ENCODE peak calls at places on chromosomes 1 and 21, in four cellular contexts. E is PC-3, O is ascending aorta, C is A549. H is an unnamed sample.

GRCh38 chr1:98030483-98030882 is 109.6 kb upstream of the DPYD start:
- DNase-seq in E (peak), O (no peak), C (no peak), H (no peak)

GRCh38 chr1:154406572-154406879 is 1.4 kb downstream of the IL6R start:
- DNase-seq in E (no peak), O (no peak), C (no peak), H (no peak)

GRCh38 chr1:945910-946565 is 13.0 kb downstream of the NOC2L start:
- DNase-seq in E (no peak), O (no peak), C (no peak), H (no peak)

GRCh38 chr1:36087233-36088123 is 1.2 kb upstream of the ADPRS start:
- DNase-seq in E (no peak), O (no peak), C (no peak), H (no peak)

GRCh38 chr1:153816283-153816904 is 41.2 kb downstream of the SLC27A3 start:
- DNase-seq in E (no peak), O (no peak), C (no peak), H (no peak)

GRCh38 chr1:208098758-208099157 is 145.4 kb downstream of the PLXNA2 start:
- DNase-seq in E (no peak), O (no peak), C (no peak), H (no peak)

GRCh38 chr1:172863031-172863430 is 187.7 kb downstream of the TNFSF18 start:
- DNase-seq in E (peak), O (no peak), C (no peak), H (no peak)

GRCh38 chr1:157540852-157541251 is 11.5 kb downstream of the FCRL5 start:
- DNase-seq in E (peak), O (no peak), C (no peak), H (no peak)

GRCh38 chr1:27139980-27140379 is 14.9 kb downstream of the SLC9A1 start:
- DNase-seq in E (no peak), O (no peak), C (no peak), H (no peak)

GRCh38 chr1:19877821-19878636 is 4.2 kb upstream of the OTUD3 start:
- DNase-seq in E (no peak), O (no peak), C (no peak), H (no peak)

GRCh38 chr21:15688809-15689208 is 41.0 kb upstream of the USP25 start:
- DNase-seq in E (peak), O (no peak), C (no peak), H (no peak)

GRCh38 chr1:89905391-89906058 is 84.7 kb downstream of the LRRC8D start:
- DNase-seq in E (peak), O (no peak), C (no peak), H (no peak)

GRCh38 chr1:82059931-82060330 is 259.2 kb downstream of the ADGRL2 start:
- DNase-seq in E (no peak), O (no peak), C (no peak), H (no peak)

GRCh38 chr1:52551476-52552235 is 1.2 kb downstream of the TUT4 start:
- DNase-seq in E (peak), O (no peak), C (no peak), H (no peak)

GRCh38 chr1:171740987-171741871 is 636 bp downstream of the VAMP4 start:
- DNase-seq in E (peak), O (no peak), C (peak), H (peak)

GRCh38 chr1:241518447-241519307 is 878 bp downstream of the FH start:
- DNase-seq in E (peak), O (no peak), C (no peak), H (no peak)

GRCh38 chr1:28935293-28935692 is 20.9 kb downstream of the EPB41 start:
- DNase-seq in E (no peak), O (no peak), C (no peak), H (no peak)

GRCh38 chr21:30880914-30881313 is 466 bp downstream of the KRTAP11-1 start:
- DNase-seq in E (no peak), O (no peak), C (no peak), H (no peak)

GRCh38 chr1:8831329-8831728 is 13.9 kb upstream of the RERE start:
- DNase-seq in E (no peak), O (no peak), C (no peak), H (no peak)

GRCh38 chr1:208654241-208654640 is 410.1 kb upstream of the PLXNA2 start:
- DNase-seq in E (peak), O (no peak), C (peak), H (no peak)

GRCh38 chr21:35311985-35312384 is 262.9 kb upstream of the RUNX1 start:
- DNase-seq in E (no peak), O (no peak), C (no peak), H (no peak)

GRCh38 chr1:65264197-65264929 is 45.0 kb upstream of the DNAJC6 start:
- DNase-seq in E (no peak), O (no peak), C (no peak), H (no peak)

GRCh38 chr1:5481889-5482288 is 510.3 kb downstream of the NPHP4 start:
- DNase-seq in E (peak), O (no peak), C (peak), H (no peak)

GRCh38 chr1:206005761-206006160 is 2.6 kb upstream of the RAB7B start:
- DNase-seq in E (no peak), O (no peak), C (no peak), H (no peak)

DNA sequence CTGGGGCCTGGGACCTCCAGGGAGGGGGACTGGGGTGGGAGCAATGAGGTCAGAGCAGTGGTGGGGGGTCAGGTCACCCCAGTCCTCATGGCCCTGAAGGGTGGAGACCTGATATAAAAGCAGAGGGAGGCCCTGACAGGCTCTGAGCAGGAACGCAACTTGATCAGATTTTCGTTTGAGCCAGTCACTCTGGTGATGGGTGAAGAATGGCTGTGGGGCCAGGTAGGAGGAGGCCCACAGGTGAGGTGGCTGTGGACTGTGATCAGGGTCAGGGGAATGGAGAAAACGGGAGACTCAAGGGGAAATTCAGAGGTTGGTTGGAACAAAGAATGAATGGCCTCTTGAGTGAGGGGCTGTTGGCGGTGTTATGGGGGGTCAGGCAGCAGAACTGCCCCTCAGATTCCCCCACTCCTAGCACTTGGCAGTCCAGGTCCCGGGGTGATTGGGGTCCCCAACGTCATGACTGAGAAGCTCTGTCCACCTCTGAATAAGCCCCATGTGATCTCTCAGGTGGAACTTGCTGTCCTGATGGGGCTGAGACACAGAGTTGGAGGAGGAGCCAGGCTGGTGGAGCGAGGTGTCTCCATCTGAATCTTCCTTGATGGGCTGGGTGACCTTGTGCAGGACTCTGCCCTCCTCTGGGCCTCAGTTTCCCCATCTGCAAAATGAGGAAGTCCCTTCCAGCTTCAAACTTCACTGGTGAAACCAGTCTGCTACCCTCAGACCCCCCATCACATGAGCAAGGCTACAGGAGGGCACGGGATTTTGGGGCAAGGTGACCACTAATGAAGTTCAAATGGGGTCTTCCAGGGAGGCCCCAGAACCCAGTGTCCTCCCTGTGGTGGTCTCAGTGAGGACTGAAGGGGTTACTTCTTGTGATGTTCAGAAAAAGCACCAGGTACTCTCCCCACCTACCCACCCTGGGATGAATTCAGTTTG is 683.0 kb downstream of the MATN1 start:
- DNase-seq in E (no peak), O (no peak), C (no peak), H (peak)
- TF ChIP-seq CTCF in E (no peak), O (no peak), C (no peak), H (no peak)

GRCh38 chr1:236561976-236562375 is 38.2 kb downstream of the LGALS8 start:
- DNase-seq in E (no peak), O (no peak), C (no peak), H (no peak)

GRCh38 chr1:236558069-236558468 is 34.3 kb downstream of the LGALS8 start:
- DNase-seq in E (no peak), O (no peak), C (no peak), H (no peak)

GRCh38 chr1:236556606-236557005 is 32.8 kb downstream of the LGALS8 start:
- DNase-seq in E (no peak), O (no peak), C (no peak), H (no peak)

GRCh38 chr1:236565530-236565929 is 38.8 kb downstream of the HEATR1 start:
- DNase-seq in E (no peak), O (no peak), C (no peak), H (no peak)

DNA sequence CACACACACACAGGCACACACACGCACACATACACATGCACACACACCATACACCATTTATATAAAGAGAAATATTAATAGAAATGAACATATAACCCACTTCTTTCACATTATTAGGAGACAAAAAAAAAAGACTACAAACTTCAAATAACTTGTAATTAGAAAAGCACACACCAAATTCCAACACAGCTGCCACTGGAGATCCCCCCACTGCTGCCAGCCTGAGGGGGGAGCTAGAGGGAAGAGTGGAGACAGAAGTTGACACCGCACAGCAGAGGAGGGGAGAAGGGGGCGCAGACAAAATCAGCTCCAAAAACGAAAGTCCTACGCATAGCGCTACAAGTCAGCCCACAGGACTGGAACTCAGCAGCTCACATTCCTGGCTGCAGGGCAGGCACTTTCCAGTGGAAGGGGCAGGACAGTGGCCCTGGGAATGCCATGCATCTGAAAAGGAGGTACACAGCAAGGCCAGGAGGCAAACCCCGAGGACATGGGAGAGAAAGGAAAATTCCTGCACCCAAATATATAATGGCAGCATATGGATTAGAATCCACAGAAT is 36.5 kb downstream of the LGALS8 start:
- DNase-seq in E (no peak), O (no peak), C (no peak), H (no peak)
- TF ChIP-seq CTCF in E (peak), O (no peak), C (peak), H (no peak)

GRCh38 chr1:43651922-43652321 is 2.0 kb downstream of the KDM4A start:
- DNase-seq in E (no peak), O (no peak), C (no peak), H (no peak)

GRCh38 chr1:43655953-43656352 is 6.0 kb downstream of the KDM4A start:
- DNase-seq in E (no peak), O (no peak), C (no peak), H (no peak)

GRCh38 chr1:43651188-43651587 is 1.2 kb downstream of the KDM4A start:
- DNase-seq in E (peak), O (no peak), C (no peak), H (no peak)

GRCh38 chr1:43653893-43654292 is 3.9 kb downstream of the KDM4A start:
- DNase-seq in E (no peak), O (no peak), C (no peak), H (no peak)

DNA sequence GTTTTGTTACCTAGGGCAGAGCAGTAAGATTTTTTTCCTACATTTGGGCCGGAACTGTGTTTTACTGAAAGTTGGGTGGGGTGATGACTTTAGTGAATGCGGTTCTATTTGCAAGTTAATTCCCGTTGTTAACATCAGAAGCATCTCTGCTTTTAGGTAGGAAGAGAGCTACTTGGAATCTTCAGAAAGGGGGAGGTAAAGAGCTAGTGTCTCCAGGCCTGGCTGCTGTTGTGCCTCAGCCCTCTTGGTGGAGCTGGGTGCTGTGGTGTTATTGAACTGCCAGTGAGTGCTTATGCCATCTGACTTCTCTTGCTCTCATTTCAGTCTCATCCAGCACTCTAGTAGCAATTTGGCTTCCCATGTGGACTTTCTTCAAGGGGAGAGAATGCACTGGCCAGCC is 3.4 kb downstream of the KDM4A start:
- DNase-seq in E (peak), O (no peak), C (peak), H (no peak)
- TF ChIP-seq CTCF in E (peak), O (no peak), C (no peak), H (peak)

DNA sequence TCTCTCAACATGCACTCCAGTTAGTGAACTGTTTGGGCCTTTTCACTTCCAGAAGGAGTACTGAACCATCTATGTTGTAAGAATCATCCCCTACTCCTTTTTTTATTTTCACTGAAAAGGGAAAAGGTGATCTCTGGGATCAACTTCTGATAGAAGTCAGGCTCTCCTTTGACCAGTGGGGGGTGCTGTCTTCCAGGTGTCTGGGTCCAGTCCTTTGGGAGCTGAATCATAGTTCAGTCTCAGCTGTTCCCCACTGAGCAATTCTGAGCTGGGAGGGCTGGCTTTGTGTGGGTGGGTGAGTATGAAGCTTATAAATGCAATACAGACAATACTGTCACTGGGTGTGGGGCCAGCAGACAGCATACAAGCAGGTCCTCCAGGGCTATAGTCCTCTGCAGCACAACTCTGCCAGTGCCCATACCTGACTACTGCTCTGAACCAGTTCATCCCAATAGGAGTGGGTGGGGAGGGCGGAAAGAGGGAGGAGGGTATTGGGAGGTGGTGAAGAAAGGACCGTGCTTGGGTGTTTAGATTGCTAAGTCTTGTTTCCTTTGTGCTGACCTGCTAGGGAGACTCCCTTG is 12.5 kb upstream of the SARS1 start:
- DNase-seq in E (peak), O (no peak), C (peak), H (peak)
- TF ChIP-seq CTCF in E (peak), O (no peak), C (peak), H (peak)

DNA sequence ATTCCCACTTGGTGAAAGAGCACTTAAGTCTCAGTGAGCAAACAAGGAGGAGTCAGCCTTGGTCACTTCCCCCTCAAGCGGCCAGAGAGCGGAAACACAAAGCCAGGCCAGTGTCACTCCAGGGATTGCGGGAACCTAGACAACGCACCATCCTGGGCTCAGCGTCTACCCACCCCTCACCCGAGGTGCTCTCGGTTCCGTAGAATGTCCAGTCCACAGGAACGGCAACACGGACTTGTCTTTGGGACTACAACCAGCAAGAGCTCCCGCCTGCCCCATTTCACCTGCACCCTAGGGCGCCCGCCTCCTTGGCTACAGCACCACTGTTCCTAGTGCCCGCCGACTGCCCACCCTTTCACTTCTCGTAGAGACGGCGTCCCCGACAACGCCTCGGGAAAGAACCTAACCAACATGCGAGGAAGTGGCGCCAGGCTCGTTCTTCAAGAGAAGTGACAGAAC is 511 bp downstream of the GDAP2 start:
- DNase-seq in E (peak), O (peak), C (peak), H (peak)
- TF ChIP-seq CTCF in E (peak), O (no peak), C (no peak), H (peak)